ENCODE peak calls at places on chromosomes 11 and 22, in five cellular contexts. J is HCT116, F is K562, H is endothelial cell of umbilical vein, S is HepG2. X is an unnamed sample.

GRCh38 chr11:101584651-101585050 is 844 bp upstream of the TRPC6 start:
- DNase-seq in J (no peak), F (no peak), H (no peak), S (no peak), X (no peak)

GRCh38 chr11:420054-420910 is 5.5 kb upstream of the SIGIRR start:
- DNase-seq in J (no peak), F (no peak), H (no peak), S (no peak), X (no peak)

GRCh38 chr11:72831521-72832300 is 17.5 kb downstream of the ATG16L2 start:
- DNase-seq in J (peak; percentile 54), F (peak; percentile 84), H (peak; percentile 80), S (peak; percentile 63), X (no peak)

GRCh38 chr11:119567667-119568582 is 145.0 kb upstream of the THY1 start:
- DNase-seq in J (no peak), F (no peak), H (no peak), S (no peak), X (no peak)

GRCh38 chr11:46120361-46120710 is 918 bp downstream of the PHF21A start:
- DNase-seq in J (no peak), F (peak; percentile 45), H (no peak), S (no peak), X (no peak)

GRCh38 chr22:35539910-35540599 is 576 bp upstream of the RASD2 start:
- DNase-seq in J (no peak), F (peak; percentile 94), H (no peak), S (no peak), X (no peak)

GRCh38 chr11:38481391-38481790 is 1883.4 kb upstream of the RAG2 start:
- DNase-seq in J (no peak), F (no peak), H (no peak), S (no peak), X (no peak)

GRCh38 chr11:44855138-44855849 is 95.4 kb downstream of the TP53I11 start:
- DNase-seq in J (no peak), F (no peak), H (no peak), S (no peak), X (no peak)

GRCh38 chr22:24128631-24129601 is 52.4 kb upstream of the SUSD2 start:
- DNase-seq in J (no peak), F (no peak), H (no peak), S (no peak), X (no peak)

GRCh38 chr11:78262710-78263109 is 74.0 kb downstream of the USP35 start:
- DNase-seq in J (no peak), F (no peak), H (no peak), S (no peak), X (no peak)

GRCh38 chr11:8776209-8776608 is 93.6 kb downstream of the RPL27A start:
- DNase-seq in J (no peak), F (no peak), H (no peak), S (peak; percentile 74), X (no peak)

GRCh38 chr22:46163498-46163897 is 13.2 kb downstream of the PPARA start:
- DNase-seq in J (no peak), F (no peak), H (no peak), S (no peak), X (no peak)

GRCh38 chr11:18005376-18006129 is 7.3 kb downstream of the SERGEF start:
- DNase-seq in J (no peak), F (no peak), H (no peak), S (no peak), X (no peak)

DNA sequence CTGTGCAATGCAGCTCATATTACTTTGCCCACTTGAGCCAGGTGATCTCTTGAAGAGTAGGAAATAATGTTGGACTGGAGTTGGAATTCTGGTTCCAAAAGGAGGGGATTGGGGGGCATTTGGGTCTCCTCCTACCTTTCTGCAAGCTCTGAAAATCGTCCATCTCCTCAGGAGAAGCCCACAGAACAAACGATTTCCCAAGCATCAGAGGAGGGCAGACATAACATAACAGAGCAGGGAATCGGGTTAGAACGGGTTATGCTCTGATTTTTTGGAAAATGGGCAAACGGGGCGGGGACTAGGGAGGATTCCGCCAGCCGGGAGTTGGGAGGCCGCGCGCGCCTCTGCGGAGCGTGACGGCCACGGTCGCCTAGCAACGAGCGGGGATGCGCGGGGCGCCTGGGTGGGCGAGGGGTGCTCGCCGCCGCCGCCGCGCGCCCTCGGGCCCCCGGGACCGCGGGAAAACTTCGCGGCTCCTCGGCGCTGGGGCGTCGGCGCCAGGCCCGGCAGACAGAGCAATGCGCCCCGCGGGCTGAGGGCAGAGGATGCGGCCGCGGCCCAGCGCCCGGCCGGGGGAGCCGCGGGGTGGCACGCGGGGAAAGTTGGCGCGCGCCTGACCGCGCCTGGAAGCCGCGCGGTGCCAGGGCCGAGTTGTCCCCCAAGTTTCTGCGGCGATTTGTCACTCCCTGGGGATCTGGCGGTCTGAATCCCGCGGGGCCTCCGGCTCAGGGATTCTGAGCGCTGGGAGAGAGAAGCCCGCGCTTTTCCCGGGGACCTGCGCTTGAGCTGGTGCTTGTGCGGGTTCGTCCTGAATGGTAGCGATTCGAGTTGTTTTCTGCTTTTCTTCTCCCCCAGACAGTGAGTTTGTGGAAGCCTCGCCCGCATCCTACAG is 27.8 kb upstream of the AMOTL1 start:
- DNase-seq in J (no peak), F (no peak), H (no peak), S (no peak), X (no peak)
- TF ChIP-seq EZH2 in J (no peak), F (no peak), H (no peak), S (no peak), X (no peak)

DNA sequence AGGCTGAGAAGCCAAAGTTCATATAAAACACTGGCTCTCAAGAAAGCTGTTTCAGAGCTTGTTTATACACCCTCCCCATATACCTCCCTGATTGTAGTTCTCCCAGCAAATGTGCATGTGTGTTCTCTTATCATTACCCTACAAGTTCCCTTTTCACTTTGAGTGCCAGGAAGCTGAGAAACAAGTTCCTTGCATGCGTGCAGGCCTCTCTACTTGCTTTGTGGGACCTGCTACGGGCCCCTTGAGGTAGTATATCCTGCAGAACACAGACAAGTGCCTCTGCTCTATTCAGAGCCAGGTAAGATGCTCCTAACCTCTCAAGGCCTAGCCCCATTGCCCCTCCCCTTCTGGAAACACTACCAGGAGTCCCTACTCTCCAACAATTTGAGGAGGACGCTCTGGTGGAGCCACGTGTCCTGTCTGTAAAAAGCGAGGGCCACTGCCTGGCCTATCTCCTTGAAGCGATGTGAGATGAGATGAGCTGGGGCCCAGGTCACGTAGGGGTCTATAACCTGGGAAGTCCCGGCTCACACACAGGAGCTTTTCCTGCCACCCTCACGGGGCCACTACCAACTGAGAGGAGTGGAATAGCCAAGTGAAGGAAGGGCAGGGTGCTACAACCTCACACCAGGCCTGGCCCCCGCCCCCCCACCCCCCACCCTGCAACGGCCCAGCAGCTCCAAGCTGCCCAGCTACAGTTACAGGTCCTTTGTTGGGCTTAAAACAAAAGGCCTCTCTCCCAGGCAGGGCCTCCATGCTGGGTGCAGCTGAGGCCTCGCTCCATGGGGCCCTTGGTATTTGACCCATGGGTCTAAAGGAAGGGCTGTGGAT is 2.6 kb upstream of the ATP5MGL start:
- DNase-seq in J (no peak), F (no peak), H (no peak), S (no peak), X (no peak)
- H3K9ac ChIP-seq in J (no peak overlapping the region), F (peak overlapping the region; percentile 78), H (no peak overlapping the region), S (peak overlapping the region; percentile 98), X (no peak overlapping the region)

GRCh38 chr11:12182650-12183511 is 72.5 kb downstream of the MICAL2 start:
- DNase-seq in J (peak; percentile 74), F (peak; percentile 81), H (peak; percentile 89), S (peak; percentile 58), X (no peak)
- TF ChIP-seq POLR2AphosphoS5 in J (peak; percentile 43), F (no peak), H (peak; percentile 53), S (no peak), X (no peak)

DNA sequence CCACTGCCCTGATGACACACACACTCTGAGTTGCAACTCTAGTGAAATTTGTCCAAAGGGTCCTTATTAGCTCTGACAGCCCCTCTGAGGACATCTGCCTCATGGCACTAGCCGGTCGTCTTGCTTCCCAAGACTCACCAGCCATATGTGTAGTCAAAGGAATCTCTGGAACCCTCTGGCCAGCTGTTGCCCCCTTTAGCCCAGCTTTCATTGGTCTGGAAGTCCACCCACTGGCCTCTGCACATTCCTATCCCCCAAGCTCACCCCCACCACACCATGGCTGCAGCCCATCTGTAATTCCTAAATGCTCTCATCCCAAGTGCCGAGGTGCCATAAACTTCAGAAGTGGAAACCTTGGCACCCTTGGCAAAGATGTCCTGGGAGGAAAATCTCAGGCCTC is 24.3 kb downstream of the SYT7 start:
- DNase-seq in J (no peak), F (no peak), H (no peak), S (no peak), X (no peak)
- TF ChIP-seq EZH2 in J (no peak), F (no peak), H (no peak), S (no peak), X (no peak)

X was measured in SK-N-MC.